ENCODE peak calls at places on chromosome 17, in six cellular contexts. Z, G, D, I, S and L are unnamed samples.

GRCh38 chr17:50631195-50631907 is 3.3 kb upstream of the ABCC3 start:
- DNase-seq in Z (no peak), G (no peak), D (no peak), I (no peak), S (no peak), L (no peak)

GRCh38 chr17:51238253-51238887 is 21.5 kb downstream of the MBTD1 start:
- DNase-seq in Z (no peak), G (no peak), D (no peak), I (no peak), S (no peak), L (no peak)

GRCh38 chr17:50953831-50954601 is 87.9 kb upstream of the TOB1 start:
- DNase-seq in Z (peak), G (peak), D (peak), I (no peak), S (peak), L (no peak)

GRCh38 chr17:76701471-76701967 is 9.2 kb downstream of the MXRA7 start:
- DNase-seq in Z (no peak), G (no peak), D (no peak), I (no peak), S (no peak), L (no peak)

GRCh38 chr17:56812971-56813388 is 20.7 kb downstream of the C17orf67 start:
- DNase-seq in Z (no peak), G (no peak), D (no peak), I (no peak), S (no peak), L (no peak)

GRCh38 chr17:81210868-81211267 is 11.9 kb downstream of the CEP131 start:
- DNase-seq in Z (no peak), G (peak), D (no peak), I (no peak), S (no peak), L (no peak)

GRCh38 chr17:26782153-26782552 is 511.8 kb upstream of the WSB1 start:
- DNase-seq in Z (no peak), G (peak), D (no peak), I (no peak), S (no peak), L (no peak)

GRCh38 chr17:55386931-55387330 is 34.7 kb downstream of the MMD start:
- DNase-seq in Z (no peak), G (no peak), D (no peak), I (no peak), S (no peak), L (no peak)

GRCh38 chr17:29197516-29198272 is 17.5 kb upstream of the MYO18A start:
- DNase-seq in Z (no peak), G (no peak), D (no peak), I (no peak), S (no peak), L (no peak)

GRCh38 chr17:36611345-36612072 is 10.1 kb downstream of the MRM1 start:
- DNase-seq in Z (no peak), G (no peak), D (no peak), I (no peak), S (peak), L (no peak)

GRCh38 chr17:9050801-9051401 is 29.6 kb downstream of the NTN1 start:
- DNase-seq in Z (no peak), G (no peak), D (no peak), I (no peak), S (no peak), L (no peak)

GRCh38 chr17:82859431-82860403 is 19.9 kb upstream of the ZNF750 start:
- DNase-seq in Z (no peak), G (no peak), D (no peak), I (peak), S (peak), L (peak)

GRCh38 chr17:59436900-59437299 is 105.4 kb downstream of the YPEL2 start:
- DNase-seq in Z (no peak), G (peak), D (no peak), I (no peak), S (no peak), L (no peak)

GRCh38 chr17:66814026-66814425 is 20.9 kb upstream of the CACNG5 start:
- DNase-seq in Z (no peak), G (no peak), D (no peak), I (no peak), S (no peak), L (no peak)

GRCh38 chr17:17835415-17836249 is 1.2 kb downstream of the SREBF1 start:
- DNase-seq in Z (no peak), G (no peak), D (no peak), I (no peak), S (no peak), L (no peak)

GRCh38 chr17:81120695-81121621 is 44.3 kb upstream of the PVALEF start:
- DNase-seq in Z (no peak), G (no peak), D (no peak), I (no peak), S (no peak), L (no peak)

GRCh38 chr17:50939795-50940684 is 73.9 kb upstream of the TOB1 start:
- DNase-seq in Z (no peak), G (no peak), D (no peak), I (no peak), S (no peak), L (no peak)

GRCh38 chr17:66957951-66958579 is 6.4 kb upstream of the CACNG4 start:
- DNase-seq in Z (no peak), G (no peak), D (no peak), I (no peak), S (no peak), L (no peak)

GRCh38 chr17:74957935-74958549 is 14.5 kb downstream of the HID1 start:
- DNase-seq in Z (peak), G (peak), D (peak), I (peak), S (no peak), L (peak)

GRCh38 chr17:50943575-50943933 is 77.4 kb upstream of the TOB1 start:
- DNase-seq in Z (no peak), G (no peak), D (peak), I (no peak), S (no peak), L (no peak)

GRCh38 chr17:74872313-74873035 is at the start of gene FDXR:
- DNase-seq in Z (no peak), G (no peak), D (no peak), I (no peak), S (no peak), L (no peak)

GRCh38 chr17:9529033-9529748 is 46.4 kb downstream of the STX8 start:
- DNase-seq in Z (no peak), G (no peak), D (no peak), I (no peak), S (peak), L (no peak)

GRCh38 chr17:74795327-74796020 is 19.3 kb upstream of the NAT9 start:
- DNase-seq in Z (no peak), G (no peak), D (no peak), I (no peak), S (no peak), L (no peak)

GRCh38 chr17:10875984-10876555 is 38.2 kb upstream of the PIRT start:
- DNase-seq in Z (no peak), G (no peak), D (peak), I (peak), S (peak), L (peak)

GRCh38 chr17:47967607-47968252 is 3.2 kb upstream of the CDK5RAP3 start:
- DNase-seq in Z (no peak), G (no peak), D (no peak), I (no peak), S (peak), L (no peak)

GRCh38 chr17:48322060-48322459 is 108.0 kb downstream of the SKAP1 start:
- DNase-seq in Z (no peak), G (no peak), D (no peak), I (no peak), S (no peak), L (no peak)

GRCh38 chr17:28993013-28993600 is 12.7 kb downstream of the SEZ6 start:
- DNase-seq in Z (no peak), G (no peak), D (no peak), I (no peak), S (no peak), L (no peak)

GRCh38 chr17:8944748-8945147 is 20.8 kb downstream of the PIK3R5 start:
- DNase-seq in Z (no peak), G (no peak), D (no peak), I (no peak), S (no peak), L (no peak)

GRCh38 chr17:13601776-13602551 is at the start of gene HS3ST3A1:
- DNase-seq in Z (no peak), G (peak), D (peak), I (no peak), S (peak), L (no peak)

GRCh38 chr17:59827721-59828477 is 64.8 kb downstream of the TUBD1 start:
- DNase-seq in Z (no peak), G (no peak), D (peak), I (no peak), S (no peak), L (no peak)

GRCh38 chr17:34703533-34703932 is 124.2 kb downstream of the TMEM132E start:
- DNase-seq in Z (no peak), G (no peak), D (no peak), I (peak), S (no peak), L (no peak)

GRCh38 chr17:51435641-51436091 is 175.3 kb downstream of the UTP18 start:
- DNase-seq in Z (peak), G (no peak), D (peak), I (no peak), S (peak), L (no peak)

GRCh38 chr17:48478224-48479013 is 48.4 kb upstream of the SKAP1 start:
- DNase-seq in Z (no peak), G (no peak), D (no peak), I (no peak), S (no peak), L (no peak)

GRCh38 chr17:70205386-70205785 is 36.1 kb downstream of the KCNJ2 start:
- DNase-seq in Z (no peak), G (no peak), D (no peak), I (no peak), S (no peak), L (no peak)

GRCh38 chr17:17379197-17379991 is 76.2 kb downstream of the NT5M start:
- DNase-seq in Z (no peak), G (peak), D (no peak), I (no peak), S (no peak), L (no peak)